ENCODE peak calls at places on chromosomes 16 and 17, in four cellular contexts. Y is activated naive CD4-positive, alpha-beta T cell; I is AG09319; R is mucosa of descending colon. O is an unnamed sample.

GRCh38 chr17:40281663-40282062 is 6.0 kb upstream of the CDC6 start:
- DNase-seq in Y (no peak), I (no peak), R (no peak), O (peak; percentile 30)

GRCh38 chr16:51167170-51167710 is 16.2 kb upstream of the SALL1 start:
- DNase-seq in Y (no peak), I (no peak), R (no peak), O (no peak)

GRCh38 chr16:23516366-23517137 is 6.3 kb upstream of the GGA2 start:
- DNase-seq in Y (no peak), I (no peak), R (no peak), O (no peak)

GRCh38 chr17:78923660-78924453 is 1.3 kb downstream of the TIMP2 start:
- DNase-seq in Y (no peak), I (no peak), R (peak; percentile 91), O (no peak)

GRCh38 chr17:35749560-35750412 is 3.3 kb downstream of the GAS2L2 start:
- DNase-seq in Y (no peak), I (no peak), R (no peak), O (no peak)

GRCh38 chr17:7592422-7593021 is 2.6 kb upstream of the SOX15 start:
- DNase-seq in Y (no peak), I (no peak), R (no peak), O (no peak)

GRCh38 chr16:13904179-13904691 is 15.7 kb upstream of the ERCC4 start:
- DNase-seq in Y (no peak), I (no peak), R (no peak), O (no peak)

GRCh38 chr17:74467221-74467951 is 952 bp downstream of the CD300A start:
- DNase-seq in Y (no peak), I (no peak), R (peak; percentile 32), O (no peak)

GRCh38 chr16:31880322-31880979 is 6.8 kb downstream of the ZNF267 start:
- DNase-seq in Y (no peak), I (no peak), R (no peak), O (no peak)

GRCh38 chr16:6897910-6898475 is 434.7 kb upstream of the RBFOX1 start:
- DNase-seq in Y (no peak), I (no peak), R (no peak), O (no peak)

GRCh38 chr17:1773755-1774181 is 11.9 kb downstream of the SERPINF1 start:
- DNase-seq in Y (no peak), I (no peak), R (no peak), O (no peak)

GRCh38 chr16:10828851-10829331 is 10.3 kb upstream of the TVP23A start:
- DNase-seq in Y (no peak), I (peak; percentile 87), R (peak; percentile 81), O (no peak)

GRCh38 chr17:79174193-79174765 is 99.7 kb downstream of the ENGASE start:
- DNase-seq in Y (no peak), I (no peak), R (no peak), O (no peak)

GRCh38 chr17:339193-340061 is 13.2 kb downstream of the RPH3AL start:
- DNase-seq in Y (no peak), I (no peak), R (peak; percentile 28), O (no peak)

GRCh38 chr17:4160294-4160859 is 17.4 kb downstream of the CYB5D2 start:
- DNase-seq in Y (no peak), I (no peak), R (no peak), O (no peak)

GRCh38 chr17:8056232-8056975 is 17.5 kb downstream of the ALOX15B start:
- DNase-seq in Y (no peak), I (no peak), R (no peak), O (no peak)

GRCh38 chr17:4710693-4711634 is 532 bp downstream of the ARRB2 start:
- DNase-seq in Y (no peak), I (no peak), R (no peak), O (no peak)

O was measured in NT2/D1.